ENCODE peak calls at places on chromosomes 1 and 21, in ten cellular contexts. G is thoracic aorta; Q is adrenal gland; W is tibial nerve; V is MM.1S; X is stomach; Z is prostate gland; O is IMR-90; D is Karpas-422; R is CD8-positive, alpha-beta T cell. N is an unnamed sample. For H3K27me3, the result is how much of the 10 kb centered on the place peaks cover.

GRCh38 chr1:111234866-111235265 is 7.4 kb downstream of the CHI3L2 start:
- DNase-seq in X (no peak), R (no peak), Z (no peak), V (no peak), Q (no peak), D (no peak), W (no peak), G (no peak), O (peak), N (no peak)

GRCh38 chr1:224637510-224637909 is 21.4 kb downstream of the CNIH3 start:
- DNase-seq in X (no peak), W (no peak), O (peak), Z (no peak), R (no peak), V (no peak), Q (no peak), G (no peak), D (no peak), N (no peak)

GRCh38 chr1:165355221-165355976 is 1.1 kb downstream of the LMX1A start:
- DNase-seq in O (no peak), X (no peak), Q (no peak), W (no peak), G (no peak), D (no peak), Z (no peak), R (no peak), V (no peak), N (no peak)

GRCh38 chr1:219277304-219277840 is 103.7 kb downstream of the LYPLAL1 start:
- DNase-seq in Z (no peak), R (no peak), G (no peak), W (no peak), X (no peak), Q (no peak), D (no peak), O (peak), V (no peak), N (no peak)

GRCh38 chr1:199029855-199030254 is 391.0 kb downstream of the PTPRC start:
- DNase-seq in V (no peak), Q (no peak), Z (no peak), D (no peak), W (no peak), X (no peak), O (peak), R (no peak), G (no peak), N (no peak)

GRCh38 chr1:40825430-40825778 is 36.8 kb downstream of the CITED4 start:
- DNase-seq in Z (no peak), O (no peak), X (no peak), Q (no peak), W (no peak), R (no peak), V (no peak), D (peak), G (no peak), N (no peak)

GRCh38 chr1:53754484-53755312 is 15.7 kb upstream of the GLIS1 start:
- DNase-seq in R (peak), Z (peak), O (peak), V (peak), W (no peak), G (no peak), Q (peak), D (peak), X (no peak), N (no peak)

GRCh38 chr21:39633043-39633442 is 20.3 kb downstream of the B3GALT5 start:
- DNase-seq in W (no peak), R (no peak), X (no peak), V (no peak), O (peak), D (no peak), G (no peak), Q (no peak), Z (no peak), N (no peak)

GRCh38 chr1:210321131-210321530 is 7.6 kb upstream of the HHAT start:
- DNase-seq in V (no peak), G (no peak), W (no peak), Z (no peak), O (no peak), R (no peak), D (no peak), Q (no peak), X (no peak), N (no peak)

GRCh38 chr1:50976111-50976889 is 6.3 kb downstream of the CDKN2C start:
- DNase-seq in O (no peak), V (no peak), W (no peak), G (no peak), Q (peak), R (no peak), X (no peak), D (peak), Z (no peak), N (no peak)

GRCh38 chr1:156383023-156383422 is 14.0 kb downstream of the RHBG start:
- DNase-seq in W (no peak), O (peak), X (peak), D (peak), R (peak), Q (peak), Z (peak), V (peak), G (no peak), N (peak)

GRCh38 chr1:228370941-228371740 is 35.5 kb downstream of the TRIM11 start:
- DNase-seq in Z (no peak), D (no peak), Q (peak), G (no peak), X (no peak), R (no peak), V (no peak), W (no peak), O (no peak), N (no peak)

GRCh38 chr1:117674521-117675400 is 68.9 kb downstream of the TENT5C start:
- DNase-seq in V (peak), X (peak), Z (no peak), D (peak), G (no peak), W (no peak), O (peak), Q (no peak), R (peak), N (peak)

GRCh38 chr1:63827411-63828321 is 53.8 kb downstream of the ROR1 start:
- DNase-seq in R (no peak), Z (no peak), V (no peak), X (no peak), W (no peak), G (no peak), D (no peak), O (peak), Q (no peak), N (no peak)

GRCh38 chr1:62362061-62362951 is 43.1 kb upstream of the KANK4 start:
- DNase-seq in X (peak), W (no peak), O (no peak), D (no peak), G (no peak), Q (no peak), V (no peak), Z (no peak), R (no peak), N (no peak)

GRCh38 chr1:155910621-155911121 is 478 bp downstream of the RIT1 start:
- DNase-seq in Q (no peak), R (peak), O (peak), V (no peak), G (no peak), X (peak), Z (peak), D (no peak), W (no peak), N (no peak)

GRCh38 chr1:21261551-21262281 is 28.5 kb downstream of the ECE1 start:
- DNase-seq in W (peak), R (no peak), D (no peak), Q (peak), O (peak), Z (no peak), X (peak), V (no peak), G (peak), N (no peak)

GRCh38 chr21:32698286-32698685 is 29.5 kb downstream of the SYNJ1 start:
- DNase-seq in V (no peak), D (peak), G (no peak), R (no peak), W (no peak), O (no peak), Z (no peak), Q (no peak), X (no peak), N (no peak)

GRCh38 chr1:201334325-201335173 is 42.9 kb downstream of the TNNT2 start:
- DNase-seq in O (no peak), V (no peak), R (no peak), W (no peak), D (no peak), G (no peak), X (no peak), Q (no peak), Z (no peak), N (no peak)

GRCh38 chr1:222454196-222454595 is 93.7 kb downstream of the HHIPL2 start:
- DNase-seq in Z (no peak), O (peak), R (no peak), W (no peak), Q (no peak), X (no peak), D (no peak), V (no peak), G (no peak), N (no peak)

GRCh38 chr1:77018386-77019156 is 151.3 kb downstream of the ST6GALNAC5 start:
- DNase-seq in R (no peak), Z (no peak), D (no peak), W (no peak), Q (no peak), G (no peak), V (no peak), O (no peak), X (no peak), N (no peak)

GRCh38 chr1:162157469-162157868 is 88.0 kb downstream of the NOS1AP start:
- DNase-seq in D (no peak), G (no peak), O (no peak), R (no peak), W (no peak), X (no peak), Z (no peak), V (no peak), Q (no peak), N (no peak)

GRCh38 chr1:41810446-41810845 is 108.3 kb downstream of the HIVEP3 start:
- DNase-seq in G (no peak), X (no peak), R (peak), D (peak), W (no peak), V (peak), Z (no peak), O (peak), Q (no peak), N (no peak)

GRCh38 chr1:168484083-168484482 is 59.7 kb downstream of the XCL2 start:
- DNase-seq in G (no peak), Q (no peak), V (no peak), D (no peak), W (no peak), X (no peak), Z (no peak), R (no peak), O (no peak), N (no peak)

GRCh38 chr1:54884135-54884586 is 2.8 kb downstream of the DHCR24 start:
- DNase-seq in D (no peak), W (no peak), V (no peak), G (no peak), X (no peak), R (no peak), O (peak), Z (no peak), Q (no peak), N (no peak)
- H3K4me3 ChIP-seq in D (no peak), W (no peak), V (no peak), G (no peak), X (no peak), R (no peak), O (no peak), Z (peak), Q (no peak), N (no peak)

GRCh38 chr1:45884700-45885099 is 81.3 kb downstream of the MAST2 start:
- DNase-seq in G (no peak), W (no peak), Z (peak), Q (no peak), R (no peak), O (peak), X (no peak), D (no peak), V (no peak), N (no peak)

GRCh38 chr1:45883633-45884032 is 80.2 kb downstream of the MAST2 start:
- DNase-seq in D (no peak), Z (no peak), G (no peak), Q (no peak), X (no peak), V (no peak), R (no peak), O (peak), W (no peak), N (no peak)

GRCh38 chr1:45877264-45877663 is 73.9 kb downstream of the MAST2 start:
- DNase-seq in G (no peak), V (no peak), D (no peak), W (no peak), O (no peak), Z (no peak), R (no peak), Q (no peak), X (no peak), N (no peak)

GRCh38 chr1:45879885-45880598 is 76.6 kb downstream of the MAST2 start:
- DNase-seq in Q (no peak), O (no peak), R (no peak), X (no peak), W (no peak), V (no peak), Z (no peak), D (peak), G (no peak), N (no peak)

GRCh38 chr1:45880930-45881329 is 77.5 kb downstream of the MAST2 start:
- DNase-seq in V (no peak), G (no peak), D (no peak), R (no peak), Q (no peak), X (no peak), Z (no peak), O (peak), W (no peak), N (no peak)
- H3K27ac ChIP-seq in V (no peak), G (no peak), D (no peak), R (no peak), Q (no peak), X (no peak), Z (no peak), O (peak), W (no peak), N (no peak)

DNA sequence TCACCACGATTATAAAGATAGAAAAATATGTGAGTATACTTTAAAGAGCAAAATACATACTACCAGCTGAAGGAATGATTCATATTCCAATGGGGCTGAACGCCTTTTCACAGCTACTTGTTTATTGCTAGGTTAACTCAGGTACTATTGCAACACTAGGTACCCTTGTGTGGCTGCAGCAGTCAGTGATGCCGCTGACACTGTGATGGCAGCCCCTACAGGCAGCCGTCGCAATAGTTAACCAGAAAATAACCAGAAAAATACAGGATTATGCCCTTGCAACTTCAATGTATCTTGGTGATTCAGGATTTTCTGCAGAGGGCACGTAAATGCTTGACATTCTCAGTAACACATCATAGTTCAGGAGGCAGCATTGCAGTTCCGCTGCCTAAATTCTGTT is 1.6 kb upstream of the MARK1 start:
- DNase-seq in O (no peak), Q (no peak), Z (no peak), X (no peak), R (no peak), G (no peak), W (no peak), V (no peak), D (no peak), N (no peak)
- H3K27me3 ChIP-seq in O (under half), Q (under half), Z (under half), X (under half), R (under half), G (under half), W (under half), V (under half), D (under half), N (under half)

DNA sequence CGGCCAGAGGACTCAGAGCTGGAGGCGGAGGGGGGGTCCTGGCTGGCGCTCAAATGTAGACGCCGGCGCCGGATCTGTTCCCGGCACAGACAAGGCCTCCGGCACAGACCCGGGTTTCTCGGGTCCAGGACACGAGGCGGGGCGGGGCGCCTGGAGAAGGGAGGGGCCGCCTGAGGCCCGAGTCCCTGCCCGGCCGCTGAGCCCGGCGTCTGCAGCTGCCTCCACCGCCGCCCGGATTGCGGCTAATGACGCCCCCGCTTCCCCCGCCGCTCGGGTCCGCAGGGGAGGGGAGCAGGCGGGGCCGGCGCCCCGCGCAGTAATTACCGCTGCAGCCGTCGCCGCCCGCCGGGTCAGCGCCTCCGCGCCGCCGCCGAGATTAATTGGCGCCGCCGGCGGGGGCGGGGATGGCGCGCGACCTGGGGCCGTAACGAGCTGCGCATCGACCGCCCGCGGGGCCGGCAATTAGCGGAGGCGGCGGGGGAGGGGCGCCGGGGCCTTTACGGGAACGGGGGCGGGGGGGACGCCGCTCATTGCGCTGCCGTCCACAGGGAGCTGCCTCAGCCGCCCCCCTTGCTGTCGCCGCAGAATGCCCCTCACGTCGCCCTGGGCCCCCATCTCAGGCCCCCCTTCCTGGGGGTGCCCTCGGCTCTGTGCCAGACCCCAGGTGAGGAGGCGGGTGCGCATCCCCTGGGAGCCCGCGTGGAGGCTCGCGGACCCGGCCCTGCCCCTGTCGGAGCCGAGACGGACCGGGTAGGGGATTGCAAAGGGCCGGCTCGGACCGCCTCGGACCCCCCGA is 17.3 kb downstream of the NOC2L start:
- DNase-seq in G (no peak), V (peak), Z (no peak), O (peak), W (no peak), R (no peak), Q (peak), D (peak), X (peak), N (no peak)
- H3K4me3 ChIP-seq in G (peak), V (peak), Z (peak), O (peak), W (peak), R (peak), Q (no peak), D (peak), X (peak), N (no peak)

GRCh38 chr1:87600848-87601247 is 272.2 kb downstream of the LMO4 start:
- DNase-seq in W (no peak), G (no peak), V (no peak), Q (no peak), R (no peak), X (no peak), D (no peak), Z (no peak), O (peak), N (no peak)
- H3K27ac ChIP-seq in W (no peak), G (no peak), V (no peak), Q (no peak), R (no peak), X (no peak), D (no peak), Z (no peak), O (no peak), N (no peak)

DNA sequence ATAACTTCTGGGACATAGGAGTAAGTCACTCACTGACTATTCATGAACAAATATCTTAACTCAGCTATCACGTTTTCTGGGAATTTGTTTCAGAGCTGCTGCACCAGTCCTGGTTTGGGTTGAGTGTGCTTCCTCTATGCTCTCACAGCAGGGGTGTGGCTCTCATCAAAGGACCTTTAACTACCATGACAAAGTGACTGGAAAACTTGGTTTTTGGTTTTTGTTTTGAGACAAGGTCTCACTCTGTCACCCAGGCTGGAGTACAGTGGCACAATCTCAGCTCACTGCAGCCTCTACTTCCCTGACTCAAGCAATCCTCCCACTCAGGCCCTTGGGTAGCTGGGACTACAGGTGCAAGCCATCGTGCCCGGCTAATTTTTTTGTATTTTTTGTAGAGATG is 4.1 kb downstream of the ILDR2 start:
- DNase-seq in O (no peak), Q (no peak), D (no peak), W (no peak), G (no peak), Z (no peak), R (no peak), V (no peak), X (no peak), N (no peak)
- H3K27me3 ChIP-seq in O (under half), Q (under half), D (under half), W (under half), G (under half), Z (under half), R (under half), V (under half), X (under half), N (under half)

GRCh38 chr1:12437629-12438028 is 180.4 kb downstream of the DHRS3 start:
- DNase-seq in O (no peak), W (no peak), X (no peak), D (no peak), R (no peak), G (no peak), Z (no peak), V (no peak), Q (no peak), N (no peak)

GRCh38 chr1:12441414-12442105 is 176.4 kb downstream of the DHRS3 start:
- DNase-seq in O (no peak), V (no peak), Q (no peak), X (no peak), W (no peak), R (no peak), G (no peak), Z (no peak), D (no peak), N (no peak)

GRCh38 chr1:12436817-12437599 is 181.0 kb downstream of the DHRS3 start:
- DNase-seq in D (no peak), Z (no peak), W (no peak), G (no peak), O (peak), R (no peak), V (no peak), X (no peak), Q (no peak), N (no peak)

GRCh38 chr1:12438349-12438924 is 179.6 kb downstream of the DHRS3 start:
- DNase-seq in O (no peak), V (no peak), Q (no peak), X (no peak), G (no peak), D (no peak), R (peak), W (no peak), Z (no peak), N (peak)

GRCh38 chr1:12439083-12439482 is 178.9 kb downstream of the DHRS3 start:
- DNase-seq in O (no peak), V (no peak), X (no peak), R (no peak), W (no peak), Z (no peak), Q (no peak), D (no peak), G (no peak), N (no peak)
- H3K4me3 ChIP-seq in O (no peak), V (no peak), X (no peak), R (no peak), W (no peak), Z (no peak), Q (no peak), D (no peak), G (no peak), N (peak)

DNA sequence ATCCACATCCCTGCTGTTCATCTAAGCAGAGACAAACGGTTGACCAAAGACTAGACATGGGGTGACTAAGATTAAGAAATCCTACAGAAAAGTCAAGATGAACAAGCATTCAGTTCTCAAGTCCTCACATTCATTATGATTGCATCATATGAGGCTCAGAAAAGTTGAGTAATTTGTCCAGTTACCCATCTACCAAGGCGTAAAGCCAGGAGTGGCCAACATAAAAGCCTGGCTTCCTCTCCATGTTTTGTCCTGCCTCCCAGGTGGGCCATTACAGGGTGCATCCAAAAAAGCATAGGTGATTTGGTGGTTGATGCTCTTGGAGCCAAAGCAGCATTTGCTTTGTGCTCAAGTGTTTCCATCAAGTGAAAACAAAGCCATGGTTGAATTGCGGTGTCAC is 53.8 kb downstream of the KCNJ15 start:
- DNase-seq in W (no peak), G (no peak), O (peak), D (no peak), Q (no peak), V (no peak), Z (no peak), X (no peak), R (no peak), N (no peak)
- H3K27ac ChIP-seq in W (no peak), G (no peak), O (no peak), D (no peak), Q (no peak), V (no peak), Z (no peak), X (no peak), R (no peak), N (no peak)

N was measured in CD8-positive, alpha-beta memory T cell.